ENCODE peak calls at places on chromosomes 16 and 17, in nine cellular contexts. N, I, K, A, W, S, F, J and X are unnamed samples.

GRCh38 chr16:87375426-87376135 is 8.0 kb downstream of the FBXO31 start:
- DNase-seq in N (no peak), I (no peak), K (no peak), A (peak), W (peak), S (no peak), F (no peak), J (no peak), X (peak)

GRCh38 chr17:41343031-41343430 is 7.6 kb downstream of the KRT33A start:
- DNase-seq in N (no peak), I (no peak), K (no peak), A (no peak), W (no peak), S (no peak), F (no peak), J (no peak), X (no peak)

GRCh38 chr16:24610421-24610765 is 71.0 kb downstream of the RBBP6 start:
- DNase-seq in N (no peak), I (no peak), K (no peak), A (peak), W (no peak), S (peak), F (peak), J (no peak), X (peak)

GRCh38 chr16:28974007-28974436 is 556 bp upstream of the SPNS1 start:
- DNase-seq in N (peak), I (no peak), K (no peak), A (peak), W (peak), S (no peak), F (peak), J (peak), X (peak)

GRCh38 chr17:27466748-27467375 is 10.6 kb downstream of the KSR1 start:
- DNase-seq in N (no peak), I (no peak), K (no peak), A (no peak), W (peak), S (no peak), F (no peak), J (no peak), X (no peak)

GRCh38 chr17:1870592-1870991 is 40.8 kb downstream of the RPA1 start:
- DNase-seq in N (no peak), I (no peak), K (no peak), A (no peak), W (no peak), S (no peak), F (no peak), J (no peak), X (no peak)

GRCh38 chr17:75433223-75433622 is 23.2 kb upstream of the TMEM94 start:
- DNase-seq in N (no peak), I (no peak), K (no peak), A (no peak), W (no peak), S (no peak), F (no peak), J (no peak), X (no peak)

GRCh38 chr16:47787695-47788094 is 326.6 kb downstream of the PHKB start:
- DNase-seq in N (no peak), I (no peak), K (no peak), A (peak), W (no peak), S (no peak), F (peak), J (no peak), X (peak)

GRCh38 chr16:49492090-49492801 is 118.6 kb downstream of the C16orf78 start:
- DNase-seq in N (peak), I (peak), K (no peak), A (no peak), W (peak), S (peak), F (no peak), J (no peak), X (no peak)

GRCh38 chr16:11136600-11136999 is 119.4 kb downstream of the SOCS1 start:
- DNase-seq in N (no peak), I (no peak), K (no peak), A (peak), W (no peak), S (no peak), F (no peak), J (no peak), X (peak)

GRCh38 chr17:75834279-75834920 is 9.8 kb downstream of the UNC13D start:
- DNase-seq in N (no peak), I (no peak), K (no peak), A (no peak), W (no peak), S (no peak), F (no peak), J (no peak), X (no peak)

GRCh38 chr16:10039220-10040096 is 142.8 kb downstream of the GRIN2A start:
- DNase-seq in N (peak), I (no peak), K (no peak), A (peak), W (no peak), S (peak), F (no peak), J (no peak), X (peak)

GRCh38 chr16:74372369-74372768 is 3.7 kb upstream of the NPIPB15 start:
- DNase-seq in N (no peak), I (no peak), K (no peak), A (no peak), W (no peak), S (no peak), F (no peak), J (no peak), X (no peak)

GRCh38 chr17:59746849-59747445 is 39.5 kb downstream of the VMP1 start:
- DNase-seq in N (peak), I (no peak), K (no peak), A (peak), W (no peak), S (no peak), F (peak), J (no peak), X (peak)

GRCh38 chr16:85321856-85322271 is 209.6 kb upstream of the CIBAR2 start:
- DNase-seq in N (no peak), I (peak), K (no peak), A (no peak), W (peak), S (peak), F (peak), J (peak), X (peak)

GRCh38 chr17:66906321-66907278 is 57.9 kb upstream of the CACNG4 start:
- DNase-seq in N (peak), I (peak), K (peak), A (peak), W (peak), S (peak), F (peak), J (peak), X (peak)

GRCh38 chr17:15404116-15404730 is 62.8 kb upstream of the TEKT3 start:
- DNase-seq in N (no peak), I (no peak), K (no peak), A (no peak), W (no peak), S (no peak), F (peak), J (no peak), X (peak)

GRCh38 chr17:13597723-13598347 is 3.9 kb downstream of the HS3ST3A1 start:
- DNase-seq in N (peak), I (no peak), K (peak), A (peak), W (no peak), S (no peak), F (peak), J (no peak), X (peak)

GRCh38 chr16:11064846-11065245 is 120.5 kb downstream of the CLEC16A start:
- DNase-seq in N (no peak), I (no peak), K (no peak), A (no peak), W (no peak), S (no peak), F (no peak), J (no peak), X (no peak)

GRCh38 chr16:1913327-1914083 is 4.7 kb downstream of the HS3ST6 start:
- DNase-seq in N (no peak), I (no peak), K (no peak), A (peak), W (peak), S (peak), F (no peak), J (no peak), X (no peak)

GRCh38 chr17:77086433-77087010 is 54.2 kb upstream of the SEC14L1 start:
- DNase-seq in N (peak), I (peak), K (peak), A (peak), W (peak), S (peak), F (peak), J (peak), X (peak)

GRCh38 chr17:70059649-70060048 is 15.4 kb upstream of the KCNJ16 start:
- DNase-seq in N (no peak), I (no peak), K (no peak), A (no peak), W (no peak), S (no peak), F (no peak), J (no peak), X (no peak)

GRCh38 chr17:64281962-64282752 is 19.1 kb upstream of the TEX2 start:
- DNase-seq in N (peak), I (peak), K (no peak), A (peak), W (peak), S (no peak), F (peak), J (no peak), X (peak)

GRCh38 chr16:83328936-83329335 is 478.8 kb upstream of the HSBP1 start:
- DNase-seq in N (no peak), I (no peak), K (no peak), A (no peak), W (no peak), S (no peak), F (no peak), J (no peak), X (no peak)

GRCh38 chr16:9027070-9027799 is 63.5 kb upstream of the USP7 start:
- DNase-seq in N (no peak), I (no peak), K (no peak), A (peak), W (no peak), S (no peak), F (no peak), J (no peak), X (no peak)

GRCh38 chr17:4600563-4600962 is 16.2 kb downstream of the SMTNL2 start:
- DNase-seq in N (no peak), I (no peak), K (no peak), A (no peak), W (no peak), S (no peak), F (no peak), J (no peak), X (no peak)

GRCh38 chr16:68548947-68549346 is 9.9 kb downstream of the ZFP90 start:
- DNase-seq in N (no peak), I (no peak), K (no peak), A (no peak), W (no peak), S (no peak), F (no peak), J (no peak), X (no peak)

GRCh38 chr17:60102632-60103047 is 23.9 kb upstream of the HEATR6 start:
- DNase-seq in N (peak), I (no peak), K (no peak), A (peak), W (peak), S (no peak), F (peak), J (no peak), X (peak)

GRCh38 chr17:76353599-76354316 is at the start of gene PRPSAP1:
- DNase-seq in N (peak), I (peak), K (peak), A (peak), W (peak), S (peak), F (peak), J (no peak), X (peak)

GRCh38 chr17:35679007-35679682 is 52.3 kb upstream of the RASL10B start:
- DNase-seq in N (no peak), I (no peak), K (no peak), A (no peak), W (no peak), S (no peak), F (no peak), J (no peak), X (no peak)

GRCh38 chr17:19409509-19409908 is 1.5 kb upstream of the RNF112 start:
- DNase-seq in N (no peak), I (no peak), K (no peak), A (peak), W (no peak), S (no peak), F (no peak), J (no peak), X (peak)

GRCh38 chr16:69469807-69470561 is 45.6 kb downstream of the CYB5B start:
- DNase-seq in N (no peak), I (no peak), K (no peak), A (no peak), W (no peak), S (no peak), F (no peak), J (no peak), X (no peak)

GRCh38 chr17:50117202-50118040 is 12.5 kb downstream of the SAMD14 start:
- DNase-seq in N (peak), I (no peak), K (no peak), A (peak), W (peak), S (peak), F (peak), J (no peak), X (peak)

GRCh38 chr17:5861849-5862248 is 208.3 kb upstream of the WSCD1 start:
- DNase-seq in N (no peak), I (no peak), K (no peak), A (no peak), W (no peak), S (no peak), F (no peak), J (no peak), X (no peak)

GRCh38 chr17:80917716-80918560 is 73.7 kb upstream of the CHMP6 start:
- DNase-seq in N (no peak), I (peak), K (no peak), A (no peak), W (no peak), S (peak), F (no peak), J (no peak), X (no peak)

GRCh38 chr17:55423535-55423934 is 1.9 kb upstream of the MMD start:
- DNase-seq in N (no peak), I (no peak), K (no peak), A (no peak), W (no peak), S (no peak), F (no peak), J (no peak), X (no peak)
- H3K4me3 ChIP-seq in N (no peak), I (no peak), K (no peak), A (no peak), W (no peak), S (no peak), F (no peak), J (no peak), X (no peak)

GRCh38 chr16:3780570-3780969 is 63.2 kb upstream of the TRAP1 start:
- DNase-seq in N (peak), I (no peak), K (no peak), A (peak), W (no peak), S (no peak), F (peak), J (no peak), X (peak)
- TF ChIP-seq CTCF in N (peak), I (no peak), K (no peak), A (no peak), W (no peak), S (no peak), F (no peak), J (no peak), X (no peak)

GRCh38 chr16:58337090-58337444 is 42.2 kb upstream of the PRSS54 start:
- DNase-seq in N (no peak), I (no peak), K (no peak), A (no peak), W (no peak), S (no peak), F (no peak), J (no peak), X (no peak)
- H3K4me3 ChIP-seq in N (peak), I (peak), K (peak), A (no peak), W (peak), S (peak), F (no peak), J (no peak), X (no peak)

GRCh38 chr16:6722786-6723185 is 609.9 kb upstream of the RBFOX1 start:
- DNase-seq in N (no peak), I (no peak), K (no peak), A (no peak), W (no peak), S (no peak), F (no peak), J (no peak), X (no peak)

GRCh38 chr16:6728381-6728780 is 604.3 kb upstream of the RBFOX1 start:
- DNase-seq in N (no peak), I (no peak), K (no peak), A (no peak), W (no peak), S (no peak), F (no peak), J (no peak), X (no peak)

GRCh38 chr16:6726621-6727020 is 606.0 kb upstream of the RBFOX1 start:
- DNase-seq in N (no peak), I (no peak), K (no peak), A (no peak), W (no peak), S (no peak), F (no peak), J (no peak), X (no peak)

DNA sequence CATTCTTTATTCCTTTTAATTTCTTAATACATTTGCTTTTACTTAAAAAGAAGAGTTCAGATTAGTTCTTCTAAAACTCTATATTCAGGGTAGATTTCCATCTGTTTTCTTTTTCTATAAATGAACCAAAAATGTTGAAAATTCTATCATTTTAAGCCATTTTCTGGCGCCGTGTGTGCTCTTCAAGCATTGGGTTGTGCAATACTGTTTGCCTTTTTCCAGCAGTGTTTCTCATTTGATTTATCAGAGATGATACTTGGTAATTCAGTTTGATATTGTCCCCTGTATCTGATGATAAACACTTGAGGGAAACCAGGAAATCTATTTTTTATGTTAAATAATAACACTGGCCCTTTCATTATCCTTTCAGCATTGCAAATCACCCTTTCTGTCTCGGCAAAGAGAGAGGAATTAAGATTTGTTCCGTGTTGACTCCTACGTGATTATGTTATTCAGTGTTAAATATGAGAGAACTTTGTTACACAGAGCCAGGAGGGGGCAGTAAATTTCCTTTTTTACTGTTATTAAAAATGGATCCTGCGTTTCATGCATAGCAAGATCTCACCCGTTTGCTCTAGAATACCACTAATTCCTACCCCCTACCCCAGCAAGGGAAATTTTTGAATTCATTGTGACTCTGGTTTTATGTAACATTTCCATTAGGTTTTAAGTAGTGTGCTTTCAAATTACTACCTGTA is 606.9 kb upstream of the RBFOX1 start:
- DNase-seq in N (peak), I (no peak), K (no peak), A (no peak), W (no peak), S (no peak), F (no peak), J (no peak), X (no peak)
- TF ChIP-seq CTCF in N (no peak), I (no peak), K (peak), A (no peak), W (no peak), S (peak), F (no peak), J (no peak), X (no peak)

GRCh38 chr17:48603959-48604769 is 622 bp downstream of the HOXB6 start:
- DNase-seq in N (peak), I (no peak), K (no peak), A (no peak), W (no peak), S (peak), F (no peak), J (no peak), X (peak)
- H3K4me3 ChIP-seq in N (peak), I (peak), K (peak), A (no peak), W (peak), S (peak), F (peak), J (no peak), X (peak)

DNA sequence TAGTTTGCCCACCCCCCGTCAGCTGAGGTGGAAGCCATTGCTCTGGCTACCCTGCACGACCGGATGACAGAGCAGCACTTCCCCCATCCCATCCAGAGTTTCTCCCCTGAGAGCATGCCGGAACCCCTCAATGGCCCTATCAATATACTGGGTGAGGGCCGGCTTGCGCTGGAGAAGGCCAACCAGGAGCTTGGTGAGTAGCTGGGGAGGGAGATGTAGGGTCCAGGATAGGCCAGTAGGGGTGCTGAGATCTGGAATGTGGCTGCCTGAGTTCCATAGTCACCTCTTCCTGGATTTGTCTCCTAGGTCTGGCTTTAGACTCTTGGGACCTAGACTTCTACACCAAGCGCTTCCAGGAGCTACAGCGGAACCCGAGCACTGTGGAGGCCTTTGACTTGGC is 6.4 kb downstream of the PFAS start:
- DNase-seq in N (peak), I (no peak), K (no peak), A (no peak), W (no peak), S (peak), F (no peak), J (no peak), X (no peak)
- TF ChIP-seq CTCF in N (no peak), I (no peak), K (no peak), A (no peak), W (no peak), S (no peak), F (no peak), J (peak), X (peak)